ENCODE peak calls at places on chromosomes 6 and 20, in six cellular contexts. O is left colon, G is left ventricle myocardium superior, N is AG04450, T is EL, W is fibroblast of mammary gland. H is an unnamed sample.

GRCh38 chr6:89251170-89251569 is 34.0 kb upstream of the GABRR1 start:
- DNase-seq in T (no peak), W (no peak), O (no peak), G (no peak), N (no peak), H (no peak)

GRCh38 chr20:44702776-44703175 is 12.4 kb upstream of the CCN5 start:
- DNase-seq in O (peak; percentile 64), W (peak; percentile 98), T (peak; percentile 95), G (peak; percentile 91), N (peak; percentile 87), H (peak; percentile 95)

GRCh38 chr20:50787181-50787580 is 7.7 kb upstream of the BCAS4 start:
- DNase-seq in W (no peak), G (no peak), O (no peak), T (no peak), N (no peak), H (peak; percentile 9)

GRCh38 chr20:51028616-51029263 is 5.8 kb upstream of the KCNG1 start:
- DNase-seq in N (no peak), W (no peak), G (no peak), T (no peak), O (no peak), H (no peak)

GRCh38 chr6:30722280-30723112 is 2.3 kb downstream of the TUBB start:
- DNase-seq in W (peak; percentile 76), O (peak; percentile 63), N (no peak), G (peak; percentile 89), T (peak; percentile 82), H (peak; percentile 91)

GRCh38 chr6:164069352-164070022 is 655.0 kb downstream of the QKI start:
- DNase-seq in N (no peak), G (peak; percentile 83), O (no peak), T (peak; percentile 57), W (peak; percentile 71), H (peak; percentile 79)

GRCh38 chr6:15205321-15205720 is 40.5 kb upstream of the JARID2 start:
- DNase-seq in T (no peak), O (no peak), W (no peak), N (no peak), G (no peak), H (no peak)

GRCh38 chr6:1735239-1735803 is 125.6 kb downstream of the FOXC1 start:
- DNase-seq in N (no peak), O (no peak), W (no peak), G (no peak), T (no peak), H (no peak)

GRCh38 chr6:35058827-35059522 is 82.2 kb downstream of the TCP11 start:
- DNase-seq in G (peak; percentile 30), N (no peak), W (no peak), O (no peak), T (no peak), H (no peak)

GRCh38 chr6:44701637-44702101 is 314.2 kb downstream of the CDC5L start:
- DNase-seq in N (no peak), G (no peak), O (no peak), W (peak; percentile 78), T (peak; percentile 65), H (no peak)

GRCh38 chr20:2283706-2284423 is 11.9 kb upstream of the TGM3 start:
- DNase-seq in T (peak; percentile 61), G (no peak), W (no peak), O (no peak), N (no peak), H (no peak)

GRCh38 chr20:32980131-32980941 is 23.9 kb downstream of the SUN5 start:
- DNase-seq in T (no peak), W (no peak), O (no peak), N (no peak), G (no peak), H (peak; percentile 84)

GRCh38 chr20:50678213-50678898 is 13.0 kb downstream of the RIPOR3 start:
- DNase-seq in G (no peak), W (no peak), N (no peak), T (no peak), O (peak; percentile 40), H (no peak)

GRCh38 chr20:10228330-10228729 is 9.7 kb downstream of the SNAP25 start:
- DNase-seq in N (no peak), O (no peak), G (no peak), W (no peak), T (no peak), H (no peak)